ENCODE peak calls at places on chromosomes 5 and 9, in eight cellular contexts. One of them, this sample, is unnamed.

GRCh38 chr5:77006124-77006523 is 24.1 kb upstream of the AGGF1 start:
- DNase-seq in C1 segment of cervical spinal cord: no peak
- DNase-seq in HCT116: no peak
- DNase-seq in right cardiac atrium: no peak
- DNase-seq in MM.1S: no peak
- DNase-seq in B cell: no peak
- DNase-seq in cardiac fibroblast: no peak
- DNase-seq in HEK293T: no peak
- DNase-seq in this sample: no peak

GRCh38 chr5:171961117-171961516 is 45.3 kb downstream of the FBXW11 start:
- DNase-seq in C1 segment of cervical spinal cord: no peak
- DNase-seq in HCT116: no peak
- DNase-seq in right cardiac atrium: no peak
- DNase-seq in MM.1S: no peak
- DNase-seq in B cell: no peak
- DNase-seq in cardiac fibroblast: peak; percentile 25
- DNase-seq in HEK293T: no peak
- DNase-seq in this sample: no peak

GRCh38 chr5:32710859-32711692 is at the start of gene NPR3:
- DNase-seq in C1 segment of cervical spinal cord: no peak
- DNase-seq in HCT116: no peak
- DNase-seq in right cardiac atrium: peak; percentile 78
- DNase-seq in MM.1S: no peak
- DNase-seq in B cell: peak; percentile 31
- DNase-seq in cardiac fibroblast: peak; percentile 62
- DNase-seq in HEK293T: no peak
- DNase-seq in this sample: no peak

GRCh38 chr9:16321461-16322119 is 548.9 kb downstream of the BNC2 start:
- DNase-seq in C1 segment of cervical spinal cord: no peak
- DNase-seq in HCT116: no peak
- DNase-seq in right cardiac atrium: no peak
- DNase-seq in MM.1S: no peak
- DNase-seq in B cell: no peak
- DNase-seq in cardiac fibroblast: peak; percentile 75
- DNase-seq in HEK293T: no peak
- DNase-seq in this sample: no peak

GRCh38 chr5:151101746-151102145 is 20.9 kb upstream of the TNIP1 start:
- DNase-seq in C1 segment of cervical spinal cord: no peak
- DNase-seq in HCT116: no peak
- DNase-seq in right cardiac atrium: no peak
- DNase-seq in MM.1S: no peak
- DNase-seq in B cell: no peak
- DNase-seq in cardiac fibroblast: no peak
- DNase-seq in HEK293T: no peak
- DNase-seq in this sample: no peak

GRCh38 chr9:16729656-16730055 is 140.8 kb downstream of the BNC2 start:
- DNase-seq in C1 segment of cervical spinal cord: no peak
- DNase-seq in HCT116: no peak
- DNase-seq in right cardiac atrium: no peak
- DNase-seq in MM.1S: no peak
- DNase-seq in B cell: no peak
- DNase-seq in cardiac fibroblast: no peak
- DNase-seq in HEK293T: no peak
- DNase-seq in this sample: no peak

GRCh38 chr9:77440057-77440456 is 208.1 kb downstream of the GNA14 start:
- DNase-seq in C1 segment of cervical spinal cord: no peak
- DNase-seq in HCT116: no peak
- DNase-seq in right cardiac atrium: no peak
- DNase-seq in MM.1S: no peak
- DNase-seq in B cell: no peak
- DNase-seq in cardiac fibroblast: no peak
- DNase-seq in HEK293T: peak; percentile 60
- DNase-seq in this sample: no peak

GRCh38 chr5:31757813-31758212 is 118.9 kb downstream of the PDZD2 start:
- DNase-seq in C1 segment of cervical spinal cord: no peak
- DNase-seq in HCT116: no peak
- DNase-seq in right cardiac atrium: no peak
- DNase-seq in MM.1S: no peak
- DNase-seq in B cell: no peak
- DNase-seq in cardiac fibroblast: no peak
- DNase-seq in HEK293T: no peak
- DNase-seq in this sample: no peak

GRCh38 chr9:36748322-36748899 is 175.7 kb downstream of the MELK start:
- DNase-seq in C1 segment of cervical spinal cord: no peak
- DNase-seq in HCT116: no peak
- DNase-seq in right cardiac atrium: peak; percentile 58
- DNase-seq in MM.1S: peak; percentile 36
- DNase-seq in B cell: peak; percentile 34
- DNase-seq in cardiac fibroblast: peak; percentile 55
- DNase-seq in HEK293T: peak; percentile 71
- DNase-seq in this sample: no peak

GRCh38 chr5:134226441-134227192 is 744 bp upstream of the PPP2CA start:
- DNase-seq in C1 segment of cervical spinal cord: no peak
- DNase-seq in HCT116: no peak
- DNase-seq in right cardiac atrium: no peak
- DNase-seq in MM.1S: peak; percentile 90
- DNase-seq in B cell: peak; percentile 73
- DNase-seq in cardiac fibroblast: no peak
- DNase-seq in HEK293T: no peak
- DNase-seq in this sample: no peak

GRCh38 chr5:1262381-1262780 is 32.5 kb downstream of the TERT start:
- DNase-seq in C1 segment of cervical spinal cord: no peak
- DNase-seq in HCT116: no peak
- DNase-seq in right cardiac atrium: no peak
- DNase-seq in MM.1S: no peak
- DNase-seq in B cell: no peak
- DNase-seq in cardiac fibroblast: peak; percentile 27
- DNase-seq in HEK293T: no peak
- DNase-seq in this sample: no peak

GRCh38 chr5:150469718-150470470 is 20.4 kb upstream of the RPS14 start:
- DNase-seq in C1 segment of cervical spinal cord: no peak
- DNase-seq in HCT116: no peak
- DNase-seq in right cardiac atrium: no peak
- DNase-seq in MM.1S: no peak
- DNase-seq in B cell: no peak
- DNase-seq in cardiac fibroblast: peak; percentile 98
- DNase-seq in HEK293T: no peak
- DNase-seq in this sample: no peak

GRCh38 chr5:8848997-8849585 is 696.8 kb downstream of the SEMA5A start:
- DNase-seq in C1 segment of cervical spinal cord: no peak
- DNase-seq in HCT116: no peak
- DNase-seq in right cardiac atrium: no peak
- DNase-seq in MM.1S: no peak
- DNase-seq in B cell: no peak
- DNase-seq in cardiac fibroblast: peak; percentile 95
- DNase-seq in HEK293T: no peak
- DNase-seq in this sample: no peak

GRCh38 chr9:136538599-136539426 is 7.0 kb downstream of the NOTCH1 start:
- DNase-seq in C1 segment of cervical spinal cord: no peak
- DNase-seq in HCT116: no peak
- DNase-seq in right cardiac atrium: no peak
- DNase-seq in MM.1S: peak; percentile 63
- DNase-seq in B cell: peak; percentile 81
- DNase-seq in cardiac fibroblast: peak; percentile 17
- DNase-seq in HEK293T: no peak
- DNase-seq in this sample: peak; percentile 48

GRCh38 chr5:33049298-33049697 is 338.2 kb downstream of the NPR3 start:
- DNase-seq in C1 segment of cervical spinal cord: no peak
- DNase-seq in HCT116: peak; percentile 69
- DNase-seq in right cardiac atrium: no peak
- DNase-seq in MM.1S: no peak
- DNase-seq in B cell: no peak
- DNase-seq in cardiac fibroblast: peak; percentile 68
- DNase-seq in HEK293T: no peak
- DNase-seq in this sample: no peak